ENCODE peak calls at places on chromosomes 4 and X, in six cellular contexts. R is AG04450, P is AG10803, Y is heart right ventricle, I is right lobe of liver, E is transverse colon. F is an unnamed sample.

GRCh38 chr4:96315815-96316214 is 475.9 kb downstream of the PDHA2 start:
- DNase-seq in R (no peak), P (no peak), Y (no peak), I (no peak), E (no peak), F (no peak)

GRCh38 chr4:183431614-183432013 is 12.8 kb upstream of the CDKN2AIP start:
- DNase-seq in R (no peak), P (no peak), Y (no peak), I (no peak), E (no peak), F (no peak)

GRCh38 chr4:71566856-71567255 is 217.0 kb downstream of the GC start:
- DNase-seq in R (no peak), P (no peak), Y (no peak), I (no peak), E (no peak), F (no peak)

GRCh38 chr4:47251363-47252135 is 212.0 kb downstream of the COMMD8 start:
- DNase-seq in R (no peak), P (no peak), Y (no peak), I (no peak), E (no peak), F (no peak)

GRCh38 chr4:2286904-2287593 is 25.1 kb upstream of the MXD4 start:
- DNase-seq in R (no peak), P (no peak), Y (no peak), I (peak), E (no peak), F (no peak)

GRCh38 chr4:100504086-100504874 is 13.5 kb downstream of the EMCN start:
- DNase-seq in R (no peak), P (no peak), Y (no peak), I (no peak), E (no peak), F (no peak)

GRCh38 chr4:111630705-111631104 is 514.5 kb upstream of the FAM241A start:
- DNase-seq in R (no peak), P (peak), Y (no peak), I (no peak), E (no peak), F (no peak)

GRCh38 chr4:23861897-23862296 is 27.9 kb downstream of the PPARGC1A start:
- DNase-seq in R (no peak), P (no peak), Y (no peak), I (no peak), E (no peak), F (no peak)

GRCh38 chr4:65546882-65547281 is 123.4 kb downstream of the EPHA5 start:
- DNase-seq in R (no peak), P (no peak), Y (no peak), I (no peak), E (no peak), F (no peak)

GRCh38 chr4:100421356-100421978 is 96.4 kb downstream of the EMCN start:
- DNase-seq in R (no peak), P (peak), Y (no peak), I (no peak), E (no peak), F (no peak)

GRCh38 chr4:23384741-23385140 is 505.1 kb downstream of the PPARGC1A start:
- DNase-seq in R (no peak), P (no peak), Y (no peak), I (no peak), E (no peak), F (no peak)

GRCh38 chr4:1674682-1675081 is 9.4 kb downstream of the FAM53A start:
- DNase-seq in R (no peak), P (no peak), Y (no peak), I (no peak), E (no peak), F (no peak)

GRCh38 chr4:9608300-9608699 is 164.1 kb downstream of the DEFB131A start:
- DNase-seq in R (no peak), P (no peak), Y (no peak), I (no peak), E (no peak), F (no peak)

GRCh38 chr4:77699731-77700210 is 94.2 kb downstream of the CXCL13 start:
- DNase-seq in R (peak), P (peak), Y (no peak), I (no peak), E (no peak), F (peak)

GRCh38 chrX:66408507-66408906 is 230.4 kb downstream of the EDA2R start:
- DNase-seq in R (no peak), P (no peak), Y (no peak), I (no peak), E (no peak), F (no peak)

GRCh38 chrX:137684591-137684990 is 118.7 kb downstream of the ZIC3 start:
- DNase-seq in R (no peak), P (no peak), Y (no peak), I (no peak), E (no peak), F (no peak)

GRCh38 chrX:129705988-129706387 is 32.8 kb upstream of the XPNPEP2 start:
- DNase-seq in R (no peak), P (no peak), Y (no peak), I (no peak), E (no peak), F (no peak)

GRCh38 chr4:113961322-113961698 is 18.1 kb downstream of the ARSJ start:
- DNase-seq in R (peak), P (peak), Y (no peak), I (no peak), E (no peak), F (no peak)

GRCh38 chr4:88792821-88793220 is 95.2 kb upstream of the NAP1L5 start:
- DNase-seq in R (no peak), P (peak), Y (no peak), I (no peak), E (no peak), F (no peak)

GRCh38 chrX:19683817-19684216 is 168.5 kb upstream of the MAP3K15 start:
- DNase-seq in R (no peak), P (no peak), Y (no peak), I (no peak), E (no peak), F (no peak)

DNA sequence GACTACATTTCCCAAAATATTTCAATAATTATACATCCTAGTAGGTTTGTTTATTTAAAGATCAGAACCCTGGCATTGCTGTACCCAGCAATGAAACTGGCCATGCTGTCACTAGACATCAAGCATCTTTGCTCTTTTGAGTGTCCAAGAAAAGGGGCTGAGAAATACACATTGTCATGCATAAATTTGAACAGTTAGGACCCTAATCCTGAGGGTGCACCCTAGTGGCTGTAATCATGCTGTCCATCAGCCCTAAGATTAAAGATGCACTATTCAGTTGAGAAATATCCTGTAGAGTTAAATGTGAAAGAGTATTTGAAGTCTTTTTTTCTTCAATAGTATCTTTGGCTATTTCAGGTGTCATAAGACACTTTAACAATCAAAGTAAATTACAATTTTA is 108.8 kb downstream of the NFKB1 start:
- DNase-seq in R (no peak), P (no peak), Y (no peak), I (no peak), E (no peak), F (no peak)
- TF ChIP-seq CTCF in R (peak), P (peak), Y (no peak), I (peak), E (no peak), F (peak)

GRCh38 chrX:45843518-45843917 is 642.8 kb upstream of the DIPK2B start:
- DNase-seq in R (no peak), P (no peak), Y (no peak), I (no peak), E (no peak), F (no peak)
- TF ChIP-seq CTCF in R (no peak), P (no peak), Y (no peak), I (peak), E (no peak), F (peak)

GRCh38 chrX:105701310-105702052 is 120.9 kb upstream of the NRK start:
- DNase-seq in R (no peak), P (no peak), Y (no peak), I (no peak), E (no peak), F (no peak)
- TF ChIP-seq CTCF in R (no peak), P (peak), Y (no peak), I (peak), E (no peak), F (peak)

GRCh38 chr4:139281212-139281611 is 1.2 kb upstream of the MGARP start:
- DNase-seq in R (no peak), P (no peak), Y (no peak), I (no peak), E (no peak), F (no peak)

GRCh38 chr4:139282375-139283075 is 2.5 kb upstream of the MGARP start:
- DNase-seq in R (no peak), P (peak), Y (no peak), I (no peak), E (no peak), F (no peak)

GRCh38 chr4:139278956-139279722 is 886 bp downstream of the MGARP start:
- DNase-seq in R (no peak), P (no peak), Y (no peak), I (no peak), E (no peak), F (no peak)

GRCh38 chr4:139278450-139278849 is 1.6 kb downstream of the MGARP start:
- DNase-seq in R (no peak), P (no peak), Y (no peak), I (no peak), E (no peak), F (no peak)

DNA sequence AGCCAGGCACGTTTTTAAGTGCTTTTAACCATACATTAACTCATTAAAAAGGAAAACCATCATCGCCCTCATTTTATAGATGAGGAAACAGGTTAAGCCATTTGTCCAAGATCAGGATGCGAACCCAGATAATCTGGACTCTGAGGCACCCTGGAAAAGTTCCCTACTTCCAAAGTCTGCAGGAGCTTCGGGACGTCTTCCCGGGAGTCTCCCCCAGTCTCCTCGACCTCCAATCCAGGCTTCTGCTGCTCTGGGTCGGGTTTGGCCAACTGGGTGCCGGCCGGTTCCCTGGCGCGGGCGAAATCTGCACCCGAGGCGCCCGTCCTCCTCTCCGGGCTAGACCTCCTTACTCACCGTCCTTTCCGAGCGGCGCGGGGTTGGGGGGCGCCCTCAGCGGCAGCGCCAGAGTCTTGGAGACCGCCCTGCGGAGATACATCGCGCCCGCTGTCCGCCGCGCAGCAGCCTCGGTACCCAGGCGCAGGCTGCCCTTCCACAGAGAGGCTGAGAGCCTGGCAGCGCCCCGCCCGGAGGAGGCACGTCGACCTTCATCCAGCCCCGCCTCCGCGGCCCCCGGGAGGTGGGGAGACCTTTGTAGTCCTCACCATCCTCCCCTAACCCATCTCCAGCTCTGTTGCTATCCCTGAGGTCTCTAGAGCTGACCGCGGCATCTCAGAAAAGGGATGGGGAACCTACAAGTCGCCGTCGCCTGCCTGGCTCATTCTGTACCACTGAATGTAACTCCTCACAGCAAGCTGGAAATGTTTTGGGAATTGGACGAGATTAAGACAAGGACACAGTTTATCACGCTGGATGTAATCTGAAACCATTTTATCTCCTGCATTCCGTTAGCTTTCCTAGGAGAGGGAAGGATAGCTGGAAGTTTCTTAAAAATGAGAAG is at the start of gene MGARP:
- DNase-seq in R (no peak), P (no peak), Y (no peak), I (no peak), E (no peak), F (no peak)
- TF ChIP-seq CTCF in R (no peak), P (no peak), Y (no peak), I (no peak), E (no peak), F (no peak)